ENCODE peak calls at places on chromosomes 5 and 9, in nine cellular contexts. A is A549, M is suprapubic skin, T is transverse colon, F is spleen, P is upper lobe of left lung, K is lower leg skin, I is tibial nerve, G is H54. Q is an unnamed sample.

GRCh38 chr9:96514108-96514824 is 64.3 kb downstream of the HABP4 start:
- DNase-seq in A (no peak), M (no peak), T (no peak), F (no peak), P (no peak), K (no peak), I (no peak), G (no peak), Q (no peak)

GRCh38 chr5:6595405-6595804 is 37.4 kb downstream of the NSUN2 start:
- DNase-seq in A (no peak), M (no peak), T (no peak), F (no peak), P (no peak), K (no peak), I (no peak), G (no peak), Q (no peak)

GRCh38 chr9:20620658-20621552 is 1.4 kb downstream of the MLLT3 start:
- DNase-seq in A (peak), M (peak), T (peak), F (peak), P (peak), K (peak), I (no peak), G (no peak), Q (peak)

GRCh38 chr5:120682851-120683250 is 218.8 kb downstream of the PRR16 start:
- DNase-seq in A (no peak), M (no peak), T (no peak), F (no peak), P (no peak), K (no peak), I (no peak), G (no peak), Q (no peak)

GRCh38 chr5:83877911-83878706 is 157.5 kb upstream of the HAPLN1 start:
- DNase-seq in A (no peak), M (no peak), T (no peak), F (no peak), P (no peak), K (no peak), I (no peak), G (no peak), Q (no peak)

GRCh38 chr9:128685022-128685332 is 4.0 kb upstream of the SET start:
- DNase-seq in A (no peak), M (no peak), T (no peak), F (no peak), P (no peak), K (no peak), I (no peak), G (no peak), Q (no peak)

GRCh38 chr5:139635606-139636206 is 12.4 kb upstream of the CXXC5 start:
- DNase-seq in A (peak), M (peak), T (peak), F (peak), P (no peak), K (peak), I (no peak), G (peak), Q (no peak)

GRCh38 chr5:64505769-64506566 is at the start of gene RGS7BP:
- DNase-seq in A (peak), M (no peak), T (no peak), F (peak), P (peak), K (no peak), I (no peak), G (no peak), Q (peak)

GRCh38 chr9:76302947-76303550 is 91.2 kb downstream of the RFK start:
- DNase-seq in A (peak), M (no peak), T (no peak), F (no peak), P (no peak), K (no peak), I (no peak), G (peak), Q (no peak)

GRCh38 chr5:35185518-35185917 is 44.8 kb downstream of the PRLR start:
- DNase-seq in A (no peak), M (no peak), T (peak), F (no peak), P (no peak), K (no peak), I (no peak), G (no peak), Q (no peak)

GRCh38 chr9:136907011-136907914 is 20.9 kb downstream of the TRAF2 start:
- DNase-seq in A (no peak), M (no peak), T (no peak), F (peak), P (peak), K (no peak), I (no peak), G (no peak), Q (no peak)
- TF ChIP-seq POLR2A in A (no peak), M (no peak), T (no peak), F (no peak), P (no peak), K (no peak), I (no peak), G (no peak), Q (no peak)

DNA sequence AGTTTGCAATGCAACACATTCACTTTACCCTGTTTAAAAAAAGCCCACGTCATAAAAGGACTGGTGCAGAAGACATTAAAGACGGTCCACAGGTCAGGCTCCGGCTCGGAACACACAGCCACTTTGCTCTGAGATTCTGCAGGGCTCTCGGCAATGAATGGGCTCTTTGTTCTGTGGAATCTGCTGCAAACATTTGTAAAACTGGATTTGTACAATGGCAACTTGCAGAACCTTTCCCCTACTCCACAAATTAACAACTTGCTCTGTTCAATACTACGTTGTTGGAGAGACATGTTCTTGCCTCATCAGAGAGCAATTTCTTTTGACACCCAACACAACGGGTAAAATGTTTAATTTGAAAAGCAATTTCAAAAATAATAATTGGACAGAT is 13.0 kb upstream of the NR5A1 start:
- DNase-seq in A (no peak), M (no peak), T (peak), F (no peak), P (no peak), K (no peak), I (no peak), G (no peak), Q (no peak)
- TF ChIP-seq POLR2A in A (no peak), M (no peak), T (no peak), F (no peak), P (no peak), K (no peak), I (no peak), G (no peak), Q (no peak)

GRCh38 chr5:177497011-177497296 is 450 bp downstream of the PDLIM7 start:
- DNase-seq in A (no peak), M (no peak), T (no peak), F (no peak), P (no peak), K (no peak), I (no peak), G (no peak), Q (no peak)
- TF ChIP-seq POLR2A in A (no peak), M (no peak), T (no peak), F (no peak), P (no peak), K (no peak), I (no peak), G (no peak), Q (no peak)

GRCh38 chr5:40829748-40830305 is 5.2 kb downstream of the RPL37 start:
- DNase-seq in A (no peak), M (no peak), T (no peak), F (no peak), P (no peak), K (no peak), I (no peak), G (no peak), Q (no peak)

GRCh38 chr5:40833712-40834229 is 1.3 kb downstream of the RPL37 start:
- DNase-seq in A (no peak), M (no peak), T (no peak), F (no peak), P (no peak), K (no peak), I (no peak), G (no peak), Q (no peak)

GRCh38 chr5:40834391-40834848 is 602 bp downstream of the RPL37 start:
- DNase-seq in A (peak), M (no peak), T (peak), F (peak), P (no peak), K (no peak), I (no peak), G (no peak), Q (no peak)

GRCh38 chr5:40831346-40832210 is 3.4 kb downstream of the RPL37 start:
- DNase-seq in A (no peak), M (no peak), T (no peak), F (no peak), P (no peak), K (no peak), I (no peak), G (no peak), Q (no peak)

DNA sequence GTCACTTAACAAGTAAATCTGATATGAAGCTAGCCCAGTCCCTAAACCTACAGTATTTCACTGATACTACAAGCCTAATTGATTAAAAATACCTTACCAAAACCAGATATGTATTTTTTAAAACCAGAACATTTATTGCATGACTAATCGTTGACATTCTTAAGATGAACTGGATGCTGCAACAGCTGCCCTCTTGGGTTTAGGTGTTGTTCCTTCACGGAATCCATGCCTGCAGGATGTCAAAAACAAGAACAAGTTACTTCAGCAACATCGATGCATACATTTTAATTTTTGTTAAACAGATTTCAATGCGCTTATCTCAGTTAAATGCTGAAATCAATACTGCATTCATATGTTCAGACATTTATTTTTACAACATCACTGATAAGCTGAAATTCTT is 2.7 kb downstream of the RPL37 start:
- DNase-seq in A (no peak), M (no peak), T (no peak), F (no peak), P (no peak), K (no peak), I (no peak), G (no peak), Q (no peak)
- TF ChIP-seq POLR2A in A (no peak), M (no peak), T (no peak), F (no peak), P (no peak), K (no peak), I (no peak), G (no peak), Q (no peak)

GRCh38 chr5:160399402-160400353 is at the start of gene FAM200C:
- DNase-seq in A (peak), M (peak), T (peak), F (peak), P (peak), K (peak), I (peak), G (peak), Q (peak)
- TF ChIP-seq POLR2A in A (peak), M (no peak), T (peak), F (no peak), P (peak), K (no peak), I (peak), G (peak), Q (peak)

GRCh38 chr5:79612667-79613190 is 488 bp downstream of the TENT2 start:
- DNase-seq in A (no peak), M (no peak), T (no peak), F (no peak), P (peak), K (no peak), I (no peak), G (no peak), Q (no peak)
- TF ChIP-seq POLR2A in A (no peak), M (no peak), T (peak), F (no peak), P (no peak), K (no peak), I (no peak), G (no peak), Q (no peak)

Q was measured in prostate gland.